ENCODE peak calls at places on chromosomes 1 and 21, in eight cellular contexts. K is dorsolateral prefrontal cortex, V is heart right ventricle, T is astrocyte, A is hepatocyte, S is tibial nerve, J is lower leg skin, W is fibroblast of mammary gland. X is an unnamed sample.

GRCh38 chr1:234164098-234164709 is 209.1 kb upstream of the COA6 start:
- DNase-seq in T (no peak), S (no peak), V (no peak), K (no peak), A (no peak), J (no peak), W (no peak), X (no peak)

GRCh38 chr1:39159224-39160036 is 45.1 kb upstream of the MACF1 start:
- DNase-seq in A (peak), S (no peak), T (peak), J (no peak), V (no peak), W (no peak), K (no peak), X (no peak)

GRCh38 chr1:190376067-190376466 is 101.6 kb downstream of the BRINP3 start:
- DNase-seq in A (no peak), W (no peak), J (no peak), K (no peak), V (no peak), T (no peak), S (no peak), X (no peak)

GRCh38 chr1:47534040-47534328 is 96.1 kb downstream of the FOXD2 start:
- DNase-seq in V (no peak), K (no peak), J (no peak), W (no peak), S (no peak), A (no peak), T (no peak), X (no peak)

GRCh38 chr1:53071167-53071865 is 9.3 kb downstream of the PODN start:
- DNase-seq in K (no peak), T (no peak), S (no peak), W (no peak), V (peak), A (no peak), J (no peak), X (no peak)

GRCh38 chr1:168977618-168978017 is 128.9 kb upstream of the ATP1B1 start:
- DNase-seq in T (no peak), S (no peak), K (peak), V (no peak), W (no peak), A (no peak), J (no peak), X (no peak)

GRCh38 chr21:23811802-23812201 is 1795.5 kb downstream of the MRPL39 start:
- DNase-seq in T (no peak), V (no peak), K (no peak), A (no peak), W (no peak), S (no peak), J (no peak), X (no peak)

GRCh38 chr1:220441211-220441610 is 86.7 kb upstream of the MARK1 start:
- DNase-seq in K (no peak), T (no peak), V (no peak), J (no peak), A (no peak), W (peak), S (no peak), X (no peak)

GRCh38 chr1:36492491-36492890 is 9.8 kb upstream of the CSF3R start:
- DNase-seq in W (no peak), A (no peak), S (no peak), T (no peak), V (no peak), K (no peak), J (no peak), X (no peak)

GRCh38 chr1:100767176-100767876 is 47.8 kb downstream of the VCAM1 start:
- DNase-seq in K (no peak), T (peak), A (no peak), J (no peak), V (no peak), S (no peak), W (peak), X (no peak)

GRCh38 chr1:110084226-110085078 is 14.0 kb upstream of the ALX3 start:
- DNase-seq in V (peak), A (peak), W (peak), K (no peak), J (no peak), T (peak), S (peak), X (peak)

GRCh38 chr1:170931650-170932049 is 3.7 kb upstream of the MROH9 start:
- DNase-seq in W (no peak), K (no peak), T (no peak), J (no peak), V (no peak), A (no peak), S (no peak), X (no peak)
- TF ChIP-seq CTCF in W (no peak), K (no peak), T (no peak), J (no peak), V (no peak), A (no peak), S (no peak), X (no peak)

DNA sequence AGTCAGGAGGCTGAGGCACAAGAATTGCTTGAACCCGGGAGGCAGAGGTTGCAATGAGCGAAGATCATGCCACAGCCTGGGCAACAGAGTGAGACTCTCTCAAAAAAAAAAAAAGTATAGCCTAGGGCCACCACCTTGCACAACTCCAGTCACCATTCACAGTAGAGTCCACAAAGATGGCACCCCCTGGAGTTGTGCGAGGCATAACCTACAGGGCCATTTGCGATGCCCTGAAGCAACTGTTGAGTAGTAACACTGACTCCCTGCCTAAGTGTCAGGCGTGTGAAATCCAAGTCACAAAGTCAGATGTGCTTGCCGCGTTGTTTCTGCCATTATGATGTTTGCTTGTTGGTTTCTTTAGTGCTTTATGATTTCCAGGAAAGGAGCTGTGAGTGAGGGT is 29.7 kb downstream of the FHAD1 start:
- DNase-seq in K (no peak), W (no peak), T (no peak), A (no peak), J (no peak), V (no peak), S (no peak), X (no peak)
- H3K4me3 ChIP-seq in K (no peak), W (no peak), T (no peak), A (no peak), J (no peak), V (no peak), S (no peak), X (no peak)

GRCh38 chr1:23322770-23323169 is 21.3 kb downstream of the HNRNPR start:
- DNase-seq in K (no peak), J (no peak), V (no peak), A (no peak), T (no peak), W (no peak), S (no peak), X (no peak)
- TF ChIP-seq CTCF in K (no peak), J (no peak), V (no peak), A (no peak), T (no peak), W (no peak), S (no peak), X (no peak)

DNA sequence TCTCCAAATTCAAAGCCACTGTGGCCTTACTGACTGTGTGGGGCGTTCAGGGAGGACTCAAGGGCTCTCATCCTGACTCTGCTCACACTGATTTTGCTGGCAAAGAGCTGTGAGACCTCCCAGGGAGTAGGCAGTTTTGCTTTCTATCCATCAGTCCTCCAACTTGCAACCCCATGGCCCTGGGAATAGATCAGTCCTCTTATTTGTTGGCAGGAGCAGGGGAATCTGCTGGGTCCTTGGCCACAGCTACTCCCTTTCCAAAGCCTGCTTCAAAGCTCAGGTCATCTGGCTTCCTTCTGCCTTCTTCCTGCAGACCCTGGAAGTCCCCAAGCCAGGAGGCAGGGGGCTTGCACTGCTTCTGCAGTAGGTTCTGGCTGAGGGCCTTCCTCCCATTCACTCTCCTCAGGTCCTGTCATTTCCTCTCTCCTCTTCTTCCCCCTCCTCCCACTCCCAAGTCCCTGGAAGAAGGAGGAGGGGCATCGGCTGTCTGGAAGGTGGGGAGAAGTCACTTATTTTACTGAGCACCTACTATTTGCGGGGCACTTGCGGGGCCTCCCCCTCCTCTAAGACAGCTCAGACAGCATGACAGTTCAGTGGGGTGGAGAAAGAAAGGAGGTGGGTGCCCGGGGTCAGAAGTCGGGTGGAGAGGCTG is 835 bp upstream of the NAV1 start:
- DNase-seq in W (peak), J (no peak), T (no peak), V (no peak), A (no peak), K (no peak), S (no peak), X (no peak)
- H3K4me3 ChIP-seq in W (peak), J (no peak), T (peak), V (peak), A (no peak), K (peak), S (peak), X (peak)

GRCh38 chr1:75083223-75083622 is 51.0 kb upstream of the LHX8 start:
- DNase-seq in J (no peak), W (no peak), V (no peak), T (no peak), S (no peak), A (no peak), K (no peak), X (no peak)
- TF ChIP-seq CTCF in J (no peak), W (no peak), V (no peak), T (no peak), S (no peak), A (no peak), K (no peak), X (no peak)

GRCh38 chr1:37947364-37947763 is 511 bp upstream of the INPP5B start:
- DNase-seq in K (no peak), V (no peak), S (no peak), W (no peak), A (no peak), J (no peak), T (no peak), X (no peak)
- H3K4me3 ChIP-seq in K (peak), V (peak), S (peak), W (peak), A (no peak), J (no peak), T (no peak), X (no peak)

GRCh38 chr1:205084360-205084759 is at the start of gene TMEM81:
- DNase-seq in A (no peak), J (no peak), S (no peak), T (no peak), K (no peak), W (no peak), V (no peak), X (no peak)
- TF ChIP-seq CTCF in A (no peak), J (no peak), S (no peak), T (no peak), K (no peak), W (no peak), V (no peak), X (no peak)

GRCh38 chr1:212668477-212668876 is 31.2 kb downstream of the BATF3 start:
- DNase-seq in S (no peak), J (no peak), A (no peak), V (no peak), K (no peak), W (no peak), T (no peak), X (no peak)

GRCh38 chr1:212665241-212666115 is 34.2 kb downstream of the BATF3 start:
- DNase-seq in J (peak), T (peak), W (peak), V (peak), S (peak), K (peak), A (peak), X (peak)

GRCh38 chr1:212666116-212666775 is 33.4 kb downstream of the BATF3 start:
- DNase-seq in S (no peak), K (no peak), A (no peak), W (no peak), J (no peak), T (no peak), V (no peak), X (no peak)

GRCh38 chr1:212669102-212669501 is 30.5 kb downstream of the BATF3 start:
- DNase-seq in S (no peak), W (peak), K (no peak), T (no peak), A (no peak), V (no peak), J (no peak), X (peak)

GRCh38 chr1:212667223-212668139 is 32.2 kb downstream of the BATF3 start:
- DNase-seq in K (no peak), S (peak), J (peak), V (no peak), W (peak), A (peak), T (peak), X (no peak)
- H3K4me3 ChIP-seq in K (no peak), S (no peak), J (no peak), V (no peak), W (peak), A (no peak), T (peak), X (no peak)

GRCh38 chr1:204991342-204991844 is 51.6 kb upstream of the CNTN2 start:
- DNase-seq in J (no peak), W (no peak), V (no peak), A (no peak), K (peak), S (no peak), T (no peak), X (no peak)
- TF ChIP-seq CTCF in J (no peak), W (no peak), V (no peak), A (no peak), K (no peak), S (no peak), T (no peak), X (no peak)